ENCODE peak calls at places on chromosomes 12 and 14, in five cellular contexts. E is NCI-H510A treated with DMSO at 0.1 percent for 48 hours, L is COR-L47, W is NCI-H460, T is GM19239. G is an unnamed sample.

GRCh38 chr14:34632451-34632850 is 2.5 kb upstream of the SNX6 start:
- DNase-seq in E (no peak), L (no peak), W (no peak), T (no peak), G (no peak)

GRCh38 chr14:23095196-23096108 is at the start of gene C14orf119:
- DNase-seq in E (no peak), L (no peak), W (peak), T (peak), G (no peak)

GRCh38 chr12:59234391-59234790 is 314.1 kb upstream of the LRIG3 start:
- DNase-seq in E (no peak), L (no peak), W (no peak), T (no peak), G (no peak)

GRCh38 chr12:124233041-124233836 is 61.7 kb upstream of the RFLNA start:
- DNase-seq in E (no peak), L (no peak), W (no peak), T (no peak), G (no peak)

GRCh38 chr14:103074699-103075341 is 9.2 kb upstream of the LBHD2 start:
- DNase-seq in E (no peak), L (no peak), W (peak), T (no peak), G (no peak)

GRCh38 chr12:93111791-93112208 is 182.7 kb upstream of the EEA1 start:
- DNase-seq in E (no peak), L (no peak), W (no peak), T (no peak), G (no peak)

GRCh38 chr12:103642240-103642864 is 55.3 kb downstream of the STAB2 start:
- DNase-seq in E (no peak), L (no peak), W (no peak), T (no peak), G (no peak)

GRCh38 chr12:67595365-67595764 is 53.2 kb upstream of the DYRK2 start:
- DNase-seq in E (no peak), L (no peak), W (no peak), T (no peak), G (no peak)

GRCh38 chr14:22820731-22821130 is 5.5 kb upstream of the SLC7A7 start:
- DNase-seq in E (no peak), L (peak), W (no peak), T (no peak), G (no peak)

GRCh38 chr12:46401703-46402102 is 29.1 kb upstream of the SLC38A2 start:
- DNase-seq in E (no peak), L (no peak), W (no peak), T (no peak), G (no peak)

GRCh38 chr14:56004323-56004722 is 113.9 kb upstream of the PELI2 start:
- DNase-seq in E (no peak), L (no peak), W (no peak), T (no peak), G (no peak)

GRCh38 chr12:13170892-13171490 is 25.5 kb upstream of the EMP1 start:
- DNase-seq in E (no peak), L (no peak), W (no peak), T (no peak), G (no peak)

GRCh38 chr12:120661432-120661831 is 21.0 kb downstream of the CABP1 start:
- DNase-seq in E (no peak), L (no peak), W (no peak), T (no peak), G (no peak)

GRCh38 chr14:50998612-50999011 is 54.3 kb upstream of the PYGL start:
- DNase-seq in E (no peak), L (no peak), W (no peak), T (no peak), G (no peak)

GRCh38 chr12:16526693-16527092 is 79.3 kb downstream of the LMO3 start:
- DNase-seq in E (no peak), L (no peak), W (no peak), T (no peak), G (no peak)

GRCh38 chr12:113407931-113408585 is 4.4 kb upstream of the SDS start:
- DNase-seq in E (no peak), L (no peak), W (no peak), T (no peak), G (no peak)

GRCh38 chr12:121620328-121620891 is 5.9 kb upstream of the ORAI1 start:
- DNase-seq in E (no peak), L (no peak), W (no peak), T (no peak), G (no peak)

GRCh38 chr14:28571636-28572035 is 195.0 kb upstream of the FOXG1 start:
- DNase-seq in E (no peak), L (no peak), W (no peak), T (no peak), G (no peak)

GRCh38 chr12:52091869-52092268 is 12.4 kb downstream of the SMIM41 start:
- DNase-seq in E (peak), L (no peak), W (no peak), T (no peak), G (no peak)

GRCh38 chr14:61542848-61543790 is 152.2 kb upstream of the HIF1A start:
- DNase-seq in E (no peak), L (no peak), W (no peak), T (no peak), G (no peak)

GRCh38 chr12:6539276-6540134 is 5.2 kb downstream of the GAPDH start:
- DNase-seq in E (no peak), L (no peak), W (peak), T (no peak), G (no peak)

GRCh38 chr14:70713096-70713875 is 71.6 kb downstream of the TTC9 start:
- DNase-seq in E (no peak), L (no peak), W (no peak), T (no peak), G (no peak)

GRCh38 chr12:53431187-53431586 is 7.5 kb downstream of the AMHR2 start:
- DNase-seq in E (no peak), L (no peak), W (no peak), T (no peak), G (no peak)

GRCh38 chr12:89051065-89051677 is 301.1 kb downstream of the DUSP6 start:
- DNase-seq in E (peak), L (peak), W (peak), T (peak), G (peak)

GRCh38 chr12:102406033-102406584 is 74.3 kb downstream of the IGF1 start:
- DNase-seq in E (peak), L (peak), W (no peak), T (no peak), G (no peak)

GRCh38 chr12:92381856-92382255 is 236.2 kb upstream of the BTG1 start:
- DNase-seq in E (no peak), L (no peak), W (no peak), T (no peak), G (no peak)